ENCODE peak calls at places on chromosomes 4 and X, in nine cellular contexts. B is colonic mucosa, Z is endodermal cell, X is GM23248, R is fibroblast of lung, I is HCT116, W is neural progenitor cell, F is neuronal stem cell, S is SK-N-SH. L is an unnamed sample.

GRCh38 chrX:19640693-19641374 is 125.5 kb upstream of the MAP3K15 start:
- DNase-seq in B (no peak), Z (no peak), X (no peak), R (no peak), I (no peak), W (no peak), F (no peak), S (no peak), L (no peak)

GRCh38 chrX:123732679-123733363 is at the start of gene THOC2:
- DNase-seq in B (peak; percentile 85), Z (peak; percentile 86), X (peak; percentile 92), R (peak; percentile 79), I (peak; percentile 62), W (peak; percentile 68), F (peak; percentile 42), S (peak; percentile 86), L (peak; percentile 88)

GRCh38 chr4:13584481-13584880 is 40.2 kb upstream of the NKX3-2 start:
- DNase-seq in B (no peak), Z (no peak), X (peak; percentile 46), R (no peak), I (no peak), W (no peak), F (no peak), S (no peak), L (no peak)

GRCh38 chr4:183192566-183192965 is 93.5 kb downstream of the WWC2 start:
- DNase-seq in B (no peak), Z (no peak), X (no peak), R (no peak), I (no peak), W (no peak), F (no peak), S (no peak), L (no peak)

GRCh38 chr4:1407657-1408333 is 1.6 kb upstream of the NKX1-1 start:
- DNase-seq in B (no peak), Z (peak; percentile 48), X (no peak), R (no peak), I (no peak), W (no peak), F (no peak), S (peak; percentile 34), L (no peak)

GRCh38 chrX:47605024-47605423 is 14.6 kb downstream of the SYN1 start:
- DNase-seq in B (no peak), Z (no peak), X (no peak), R (no peak), I (no peak), W (no peak), F (no peak), S (no peak), L (no peak)

GRCh38 chr4:41998019-41998418 is 7.7 kb downstream of the SLC30A9 start:
- DNase-seq in B (no peak), Z (no peak), X (no peak), R (no peak), I (no peak), W (no peak), F (no peak), S (no peak), L (no peak)

GRCh38 chr4:168562021-168562691 is 65.3 kb downstream of the PALLD start:
- DNase-seq in B (no peak), Z (no peak), X (peak; percentile 59), R (peak; percentile 80), I (no peak), W (no peak), F (no peak), S (no peak), L (peak; percentile 62)

GRCh38 chr4:179071120-179071519 is 1628.9 kb upstream of the AGA start:
- DNase-seq in B (no peak), Z (no peak), X (no peak), R (no peak), I (no peak), W (no peak), F (no peak), S (no peak), L (no peak)

GRCh38 chrX:106284431-106285025 is 116.4 kb downstream of the PWWP3B start:
- DNase-seq in B (no peak), Z (no peak), X (no peak), R (no peak), I (no peak), W (no peak), F (no peak), S (no peak), L (no peak)

GRCh38 chrX:7574325-7574724 is 268.6 kb upstream of the VCX start:
- DNase-seq in B (no peak), Z (peak; percentile 62), X (peak; percentile 25), R (no peak), I (no peak), W (peak; percentile 57), F (peak; percentile 11), S (no peak), L (peak; percentile 10)

GRCh38 chrX:69155786-69156520 is 9.3 kb downstream of the PJA1 start:
- DNase-seq in B (peak; percentile 13), Z (no peak), X (no peak), R (no peak), I (no peak), W (no peak), F (no peak), S (peak; percentile 9), L (no peak)

GRCh38 chrX:9188117-9188516 is 154.2 kb upstream of the FAM9B start:
- DNase-seq in B (no peak), Z (no peak), X (no peak), R (no peak), I (no peak), W (no peak), F (no peak), S (peak; percentile 59), L (no peak)

GRCh38 chrX:153646620-153647373 is at the start of gene DUSP9:
- DNase-seq in B (peak; percentile 32), Z (peak; percentile 91), X (peak; percentile 48), R (peak; percentile 21), I (no peak), W (peak; percentile 72), F (no peak), S (peak; percentile 77), L (peak; percentile 37)

GRCh38 chr4:53802500-53802899 is 211.2 kb upstream of the LNX1 start:
- DNase-seq in B (no peak), Z (no peak), X (no peak), R (no peak), I (no peak), W (no peak), F (no peak), S (no peak), L (no peak)

GRCh38 chr4:108053281-108053701 is 63.6 kb downstream of the HADH start:
- DNase-seq in B (no peak), Z (no peak), X (no peak), R (peak; percentile 40), I (no peak), W (no peak), F (no peak), S (no peak), L (peak; percentile 18)

GRCh38 chrX:101385026-101385684 is 836 bp downstream of the BTK start:
- DNase-seq in B (no peak), Z (no peak), X (no peak), R (no peak), I (no peak), W (no peak), F (no peak), S (no peak), L (no peak)

GRCh38 chr4:128524311-128524710 is 236.7 kb upstream of the PGRMC2 start:
- DNase-seq in B (peak; percentile 79), Z (no peak), X (peak; percentile 96), R (peak; percentile 96), I (peak; percentile 53), W (no peak), F (no peak), S (no peak), L (peak; percentile 76)

DNA sequence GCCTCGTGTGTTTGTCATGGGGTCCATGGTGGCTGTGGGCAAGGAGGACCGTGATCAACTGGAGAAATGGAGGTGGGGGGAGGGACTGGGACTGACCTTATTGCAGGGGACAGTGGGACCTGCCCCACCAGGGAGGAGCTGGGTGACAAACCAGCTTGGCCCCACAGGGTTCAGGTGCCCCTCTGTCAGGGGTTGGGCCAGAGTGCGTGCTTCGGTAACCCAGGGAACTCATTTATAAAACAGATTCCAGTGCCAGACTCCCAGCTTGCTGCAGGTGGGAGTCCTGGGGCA is 366.4 kb downstream of the BCOR start:
- DNase-seq in B (no peak), Z (no peak), X (no peak), R (no peak), I (no peak), W (no peak), F (no peak), S (peak; percentile 19), L (no peak)
- H3K9ac ChIP-seq in B (no peak overlapping the region), Z (no peak overlapping the region), X (peak overlapping the region; percentile 47), R (peak overlapping the region; percentile 23), I (no peak overlapping the region), W (no peak overlapping the region), F (no peak overlapping the region), S (no peak overlapping the region), L (no peak overlapping the region)

GRCh38 chrX:135287266-135287823 is 21.9 kb upstream of the ETDC start:
- DNase-seq in B (no peak), Z (no peak), X (no peak), R (no peak), I (no peak), W (no peak), F (no peak), S (no peak), L (no peak)
- H3K9me3 ChIP-seq in B (peaks cover 6% of the 10 kb centered on the region), Z (peaks cover 26% of the 10 kb centered on the region), X (no peaks in the 10 kb centered on the region), R (no peaks in the 10 kb centered on the region), I (no peaks in the 10 kb centered on the region), W (peaks cover 36% of the 10 kb centered on the region), F (peaks cover 21% of the 10 kb centered on the region), S (peaks cover 12% of the 10 kb centered on the region), L (peaks cover 88% of the 10 kb centered on the region)

DNA sequence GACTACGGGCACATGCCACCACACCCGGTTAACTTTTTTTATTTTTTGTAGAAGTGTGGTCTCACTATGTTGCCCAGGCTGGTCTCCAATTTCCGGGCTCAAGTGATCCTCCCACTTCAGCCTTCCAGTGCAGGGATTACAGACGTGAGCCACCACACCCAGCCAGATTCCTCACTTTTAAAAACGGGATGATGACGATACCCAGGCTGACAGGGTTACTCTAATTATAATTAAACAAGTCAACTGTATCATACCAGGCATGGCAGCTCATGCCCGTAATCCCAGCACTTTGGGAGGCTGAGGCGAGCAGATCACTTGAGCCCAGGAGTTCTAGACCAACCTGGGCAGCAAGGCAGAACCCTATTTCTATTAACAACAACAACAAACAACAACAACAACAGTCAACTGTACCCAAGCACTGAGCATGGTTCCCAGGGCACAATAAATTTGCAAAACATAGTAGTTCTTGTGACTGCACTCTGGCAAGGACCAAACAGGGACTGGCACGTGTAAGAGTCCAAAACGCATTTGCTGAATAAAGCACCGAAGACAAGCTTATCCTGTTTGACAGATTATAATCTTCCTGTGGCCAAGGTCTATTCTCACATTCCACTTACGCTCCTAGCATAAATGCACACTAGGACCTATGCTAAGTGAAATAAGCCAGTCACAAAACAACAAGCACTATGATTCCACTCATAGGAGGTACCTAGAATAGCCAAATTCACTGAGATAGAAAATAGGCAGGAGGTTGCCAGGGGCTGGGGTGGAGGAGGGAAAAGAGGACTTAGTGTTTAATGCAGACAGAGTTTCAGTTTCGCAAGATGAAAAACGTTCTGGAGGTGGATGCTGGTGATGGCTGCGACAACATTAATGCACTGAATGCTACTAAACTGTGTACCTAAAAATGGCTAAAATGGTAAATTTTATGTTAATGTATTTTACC is 77.5 kb downstream of the IRF2 start:
- DNase-seq in B (no peak), Z (no peak), X (no peak), R (no peak), I (no peak), W (no peak), F (no peak), S (no peak), L (no peak)
- H3K9ac ChIP-seq in B (no peak overlapping the region), Z (no peak overlapping the region), X (no peak overlapping the region), R (no peak overlapping the region), I (no peak overlapping the region), W (no peak overlapping the region), F (no peak overlapping the region), S (no peak overlapping the region), L (no peak overlapping the region)

GRCh38 chr4:55507612-55508011 is 39.1 kb downstream of the CLOCK start:
- DNase-seq in B (no peak), Z (no peak), X (peak; percentile 7), R (no peak), I (no peak), W (no peak), F (no peak), S (no peak), L (peak; percentile 25)
- H3K9me3 ChIP-seq in B (no peaks in the 10 kb centered on the region), Z (peaks cover 7% of the 10 kb centered on the region), X (no peaks in the 10 kb centered on the region), R (no peaks in the 10 kb centered on the region), I (no peaks in the 10 kb centered on the region), W (no peaks in the 10 kb centered on the region), F (peaks cover 10% of the 10 kb centered on the region), S (no peaks in the 10 kb centered on the region), L (no peaks in the 10 kb centered on the region)